ENCODE peak calls at places on chromosomes 3 and 15, in nine cellular contexts. One of them, this sample, is unnamed.

GRCh38 chr3:109532257-109533216 is 195.2 kb upstream of the DPPA4 start:
- DNase-seq in GM23248: peak
- DNase-seq in osteoblast: peak
- DNase-seq in esophagus muscularis mucosa: no peak
- DNase-seq in AG04450: peak
- DNase-seq in astrocyte: peak
- DNase-seq in lower lobe of right lung: no peak
- DNase-seq in uterus: no peak
- DNase-seq in cardiac muscle cell: peak
- DNase-seq in this sample: no peak

GRCh38 chr3:32913790-32914446 is 37.5 kb upstream of the CCR4 start:
- DNase-seq in GM23248: peak
- DNase-seq in osteoblast: no peak
- DNase-seq in esophagus muscularis mucosa: peak
- DNase-seq in AG04450: no peak
- DNase-seq in astrocyte: peak
- DNase-seq in lower lobe of right lung: no peak
- DNase-seq in uterus: no peak
- DNase-seq in cardiac muscle cell: peak
- DNase-seq in this sample: no peak

GRCh38 chr3:45537596-45537959 is 57.0 kb upstream of the LIMD1 start:
- DNase-seq in GM23248: no peak
- DNase-seq in osteoblast: no peak
- DNase-seq in esophagus muscularis mucosa: no peak
- DNase-seq in AG04450: no peak
- DNase-seq in astrocyte: no peak
- DNase-seq in lower lobe of right lung: no peak
- DNase-seq in uterus: no peak
- DNase-seq in cardiac muscle cell: no peak
- DNase-seq in this sample: no peak

GRCh38 chr3:119826714-119827113 is 44.8 kb downstream of the NR1I2 start:
- DNase-seq in GM23248: no peak
- DNase-seq in osteoblast: peak
- DNase-seq in esophagus muscularis mucosa: no peak
- DNase-seq in AG04450: no peak
- DNase-seq in astrocyte: no peak
- DNase-seq in lower lobe of right lung: no peak
- DNase-seq in uterus: no peak
- DNase-seq in cardiac muscle cell: no peak
- DNase-seq in this sample: no peak

GRCh38 chr3:115325539-115325938 is 178.5 kb upstream of the ZBTB20 start:
- DNase-seq in GM23248: peak
- DNase-seq in osteoblast: no peak
- DNase-seq in esophagus muscularis mucosa: no peak
- DNase-seq in AG04450: peak
- DNase-seq in astrocyte: peak
- DNase-seq in lower lobe of right lung: no peak
- DNase-seq in uterus: no peak
- DNase-seq in cardiac muscle cell: peak
- DNase-seq in this sample: no peak

GRCh38 chr15:37019479-37020433 is 80.6 kb downstream of the MEIS2 start:
- DNase-seq in GM23248: no peak
- DNase-seq in osteoblast: peak
- DNase-seq in esophagus muscularis mucosa: no peak
- DNase-seq in AG04450: no peak
- DNase-seq in astrocyte: peak
- DNase-seq in lower lobe of right lung: no peak
- DNase-seq in uterus: no peak
- DNase-seq in cardiac muscle cell: peak
- DNase-seq in this sample: no peak

GRCh38 chr3:177838951-177839350 is 641.7 kb upstream of the TBL1XR1 start:
- DNase-seq in GM23248: no peak
- DNase-seq in osteoblast: no peak
- DNase-seq in esophagus muscularis mucosa: no peak
- DNase-seq in AG04450: no peak
- DNase-seq in astrocyte: no peak
- DNase-seq in lower lobe of right lung: no peak
- DNase-seq in uterus: no peak
- DNase-seq in cardiac muscle cell: no peak
- DNase-seq in this sample: no peak

GRCh38 chr15:77118787-77119410 is 48.0 kb upstream of the TSPAN3 start:
- DNase-seq in GM23248: peak
- DNase-seq in osteoblast: no peak
- DNase-seq in esophagus muscularis mucosa: peak
- DNase-seq in AG04450: peak
- DNase-seq in astrocyte: peak
- DNase-seq in lower lobe of right lung: no peak
- DNase-seq in uterus: peak
- DNase-seq in cardiac muscle cell: peak
- DNase-seq in this sample: no peak

DNA sequence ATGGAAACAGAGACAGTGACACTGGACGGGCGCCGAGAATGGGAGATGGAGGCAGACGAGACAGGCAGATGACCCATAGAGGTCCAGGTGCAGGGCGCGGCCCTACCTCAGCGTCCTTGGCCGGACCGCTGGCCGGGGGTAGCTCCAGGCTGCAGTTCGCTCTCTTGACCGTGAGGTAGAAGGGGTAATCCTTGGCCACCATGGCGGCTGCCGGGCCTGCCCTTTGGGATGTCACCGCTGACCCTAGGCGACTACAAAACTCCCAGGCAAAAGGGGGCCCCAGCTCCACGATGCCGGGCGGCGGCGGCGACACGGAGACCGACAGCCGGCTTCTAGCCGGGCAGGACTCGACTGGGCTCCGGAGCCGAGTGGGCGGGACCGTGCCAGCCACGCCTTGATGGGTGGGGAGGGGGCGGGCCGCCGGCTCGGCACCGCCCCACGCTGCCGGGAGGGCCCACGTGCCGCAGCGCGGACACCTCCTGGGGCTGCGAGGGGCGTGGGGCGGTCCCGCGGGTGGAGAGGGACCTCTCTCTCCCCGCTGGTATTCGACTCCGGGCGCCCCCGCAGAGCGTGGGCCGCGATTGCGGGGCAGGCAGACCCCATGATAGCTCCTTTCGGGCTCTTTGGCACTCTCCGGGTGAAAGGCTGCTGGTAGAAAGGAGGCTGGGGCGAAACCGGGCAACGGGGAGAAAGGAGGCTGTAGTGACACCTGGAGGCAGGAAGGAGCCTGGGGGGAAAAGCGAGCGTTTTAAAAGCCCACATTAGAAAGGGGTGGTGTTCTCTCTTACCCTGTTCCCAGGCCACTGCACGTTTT is at the start of gene ARHGEF3:
- DNase-seq in GM23248: peak
- DNase-seq in osteoblast: peak
- DNase-seq in esophagus muscularis mucosa: no peak
- DNase-seq in AG04450: no peak
- DNase-seq in astrocyte: peak
- DNase-seq in lower lobe of right lung: peak
- DNase-seq in uterus: peak
- DNase-seq in cardiac muscle cell: peak
- DNase-seq in this sample: peak
- H3K27ac ChIP-seq in GM23248: no peak
- H3K27ac ChIP-seq in osteoblast: peak
- H3K27ac ChIP-seq in esophagus muscularis mucosa: peak
- H3K27ac ChIP-seq in AG04450: no peak
- H3K27ac ChIP-seq in astrocyte: no peak
- H3K27ac ChIP-seq in lower lobe of right lung: peak
- H3K27ac ChIP-seq in uterus: peak
- H3K27ac ChIP-seq in cardiac muscle cell: no peak
- H3K27ac ChIP-seq in this sample: peak

GRCh38 chr15:90869601-90870353 is 1.4 kb downstream of the FURIN start:
- DNase-seq in GM23248: peak
- DNase-seq in osteoblast: peak
- DNase-seq in esophagus muscularis mucosa: no peak
- DNase-seq in AG04450: no peak
- DNase-seq in astrocyte: peak
- DNase-seq in lower lobe of right lung: peak
- DNase-seq in uterus: peak
- DNase-seq in cardiac muscle cell: peak
- DNase-seq in this sample: no peak

GRCh38 chr15:90871716-90872480 is 3.5 kb downstream of the FURIN start:
- DNase-seq in GM23248: peak
- DNase-seq in osteoblast: peak
- DNase-seq in esophagus muscularis mucosa: no peak
- DNase-seq in AG04450: no peak
- DNase-seq in astrocyte: no peak
- DNase-seq in lower lobe of right lung: no peak
- DNase-seq in uterus: peak
- DNase-seq in cardiac muscle cell: no peak
- DNase-seq in this sample: no peak

GRCh38 chr15:90871097-90871715 is 2.8 kb downstream of the FURIN start:
- DNase-seq in GM23248: peak
- DNase-seq in osteoblast: peak
- DNase-seq in esophagus muscularis mucosa: no peak
- DNase-seq in AG04450: no peak
- DNase-seq in astrocyte: no peak
- DNase-seq in lower lobe of right lung: no peak
- DNase-seq in uterus: peak
- DNase-seq in cardiac muscle cell: no peak
- DNase-seq in this sample: no peak

GRCh38 chr15:90869140-90869541 is 753 bp downstream of the FURIN start:
- DNase-seq in GM23248: no peak
- DNase-seq in osteoblast: no peak
- DNase-seq in esophagus muscularis mucosa: no peak
- DNase-seq in AG04450: no peak
- DNase-seq in astrocyte: no peak
- DNase-seq in lower lobe of right lung: no peak
- DNase-seq in uterus: no peak
- DNase-seq in cardiac muscle cell: no peak
- DNase-seq in this sample: no peak

GRCh38 chr15:90870354-90871096 is 2.1 kb downstream of the FURIN start:
- DNase-seq in GM23248: peak
- DNase-seq in osteoblast: no peak
- DNase-seq in esophagus muscularis mucosa: no peak
- DNase-seq in AG04450: no peak
- DNase-seq in astrocyte: peak
- DNase-seq in lower lobe of right lung: no peak
- DNase-seq in uterus: no peak
- DNase-seq in cardiac muscle cell: peak
- DNase-seq in this sample: no peak
- H3K27ac ChIP-seq in GM23248: peak
- H3K27ac ChIP-seq in osteoblast: peak
- H3K27ac ChIP-seq in esophagus muscularis mucosa: peak
- H3K27ac ChIP-seq in AG04450: peak
- H3K27ac ChIP-seq in astrocyte: peak
- H3K27ac ChIP-seq in lower lobe of right lung: peak
- H3K27ac ChIP-seq in uterus: peak
- H3K27ac ChIP-seq in cardiac muscle cell: peak
- H3K27ac ChIP-seq in this sample: peak

GRCh38 chr3:113649169-113649833 is 47.1 kb downstream of the USF3 start:
- DNase-seq in GM23248: no peak
- DNase-seq in osteoblast: no peak
- DNase-seq in esophagus muscularis mucosa: no peak
- DNase-seq in AG04450: no peak
- DNase-seq in astrocyte: no peak
- DNase-seq in lower lobe of right lung: no peak
- DNase-seq in uterus: no peak
- DNase-seq in cardiac muscle cell: no peak
- DNase-seq in this sample: no peak

GRCh38 chr3:113648524-113648923 is 47.9 kb downstream of the USF3 start:
- DNase-seq in GM23248: no peak
- DNase-seq in osteoblast: no peak
- DNase-seq in esophagus muscularis mucosa: no peak
- DNase-seq in AG04450: no peak
- DNase-seq in astrocyte: no peak
- DNase-seq in lower lobe of right lung: no peak
- DNase-seq in uterus: no peak
- DNase-seq in cardiac muscle cell: no peak
- DNase-seq in this sample: no peak

GRCh38 chr3:113638910-113639309 is 57.5 kb downstream of the USF3 start:
- DNase-seq in GM23248: no peak
- DNase-seq in osteoblast: no peak
- DNase-seq in esophagus muscularis mucosa: no peak
- DNase-seq in AG04450: no peak
- DNase-seq in astrocyte: no peak
- DNase-seq in lower lobe of right lung: no peak
- DNase-seq in uterus: no peak
- DNase-seq in cardiac muscle cell: no peak
- DNase-seq in this sample: no peak

GRCh38 chr3:113639683-113640082 is 56.8 kb downstream of the USF3 start:
- DNase-seq in GM23248: no peak
- DNase-seq in osteoblast: no peak
- DNase-seq in esophagus muscularis mucosa: no peak
- DNase-seq in AG04450: no peak
- DNase-seq in astrocyte: no peak
- DNase-seq in lower lobe of right lung: no peak
- DNase-seq in uterus: no peak
- DNase-seq in cardiac muscle cell: no peak
- DNase-seq in this sample: no peak

GRCh38 chr3:113643583-113643982 is 52.9 kb downstream of the USF3 start:
- DNase-seq in GM23248: no peak
- DNase-seq in osteoblast: no peak
- DNase-seq in esophagus muscularis mucosa: no peak
- DNase-seq in AG04450: no peak
- DNase-seq in astrocyte: no peak
- DNase-seq in lower lobe of right lung: no peak
- DNase-seq in uterus: no peak
- DNase-seq in cardiac muscle cell: no peak
- DNase-seq in this sample: no peak
- H3K27ac ChIP-seq in GM23248: no peak
- H3K27ac ChIP-seq in osteoblast: no peak
- H3K27ac ChIP-seq in esophagus muscularis mucosa: no peak
- H3K27ac ChIP-seq in AG04450: no peak
- H3K27ac ChIP-seq in astrocyte: no peak
- H3K27ac ChIP-seq in lower lobe of right lung: no peak
- H3K27ac ChIP-seq in uterus: no peak
- H3K27ac ChIP-seq in cardiac muscle cell: no peak
- H3K27ac ChIP-seq in this sample: no peak

DNA sequence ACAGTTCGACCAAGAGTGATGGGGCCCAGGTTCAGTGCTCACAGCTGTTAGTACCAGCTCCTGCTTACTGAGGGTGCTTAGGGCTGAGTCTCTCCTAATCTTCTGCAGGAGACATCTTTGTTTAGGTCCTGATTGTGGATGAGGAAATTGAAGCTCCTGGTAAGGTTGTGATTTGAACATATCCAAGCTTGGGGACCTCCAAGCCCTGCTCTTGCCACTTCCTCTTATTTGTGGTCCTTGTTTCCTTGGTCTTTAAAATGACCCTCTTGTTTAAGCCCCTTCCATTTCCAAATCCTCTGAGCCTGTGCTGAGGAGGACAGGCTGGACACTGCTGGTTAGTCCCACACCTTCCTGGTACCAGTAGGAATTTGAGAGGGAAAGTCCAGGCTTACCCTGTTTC is 87.0 kb downstream of the EEFSEC start:
- DNase-seq in GM23248: no peak
- DNase-seq in osteoblast: peak
- DNase-seq in esophagus muscularis mucosa: no peak
- DNase-seq in AG04450: no peak
- DNase-seq in astrocyte: no peak
- DNase-seq in lower lobe of right lung: no peak
- DNase-seq in uterus: no peak
- DNase-seq in cardiac muscle cell: no peak
- DNase-seq in this sample: no peak
- H3K27ac ChIP-seq in GM23248: no peak
- H3K27ac ChIP-seq in osteoblast: no peak
- H3K27ac ChIP-seq in esophagus muscularis mucosa: no peak
- H3K27ac ChIP-seq in AG04450: no peak
- H3K27ac ChIP-seq in astrocyte: no peak
- H3K27ac ChIP-seq in lower lobe of right lung: no peak
- H3K27ac ChIP-seq in uterus: no peak
- H3K27ac ChIP-seq in cardiac muscle cell: no peak
- H3K27ac ChIP-seq in this sample: no peak

GRCh38 chr3:179955798-179956197 is 80.9 kb downstream of the PEX5L start:
- DNase-seq in GM23248: no peak
- DNase-seq in osteoblast: no peak
- DNase-seq in esophagus muscularis mucosa: no peak
- DNase-seq in AG04450: no peak
- DNase-seq in astrocyte: no peak
- DNase-seq in lower lobe of right lung: no peak
- DNase-seq in uterus: no peak
- DNase-seq in cardiac muscle cell: no peak
- DNase-seq in this sample: no peak
- H3K27ac ChIP-seq in GM23248: no peak
- H3K27ac ChIP-seq in osteoblast: no peak
- H3K27ac ChIP-seq in esophagus muscularis mucosa: no peak
- H3K27ac ChIP-seq in AG04450: no peak
- H3K27ac ChIP-seq in astrocyte: no peak
- H3K27ac ChIP-seq in lower lobe of right lung: no peak
- H3K27ac ChIP-seq in uterus: no peak
- H3K27ac ChIP-seq in cardiac muscle cell: no peak
- H3K27ac ChIP-seq in this sample: no peak